ENCODE peak calls at places on chromosomes 7 and 10, in five cellular contexts. R is AG10803, J is cardiac fibroblast, H is foreskin fibroblast, Q is AG09309. A is an unnamed sample.

GRCh38 chr7:150735596-150736358 is 1.4 kb upstream of the GIMAP5 start:
- DNase-seq in R (no peak), J (no peak), H (no peak), Q (no peak), A (no peak)

GRCh38 chr7:7183061-7183832 is 903 bp downstream of the C1GALT1 start:
- DNase-seq in R (peak), J (peak), H (peak), Q (no peak), A (no peak)

GRCh38 chr10:44827431-44828006 is 83.6 kb upstream of the TMEM72 start:
- DNase-seq in R (no peak), J (peak), H (no peak), Q (no peak), A (no peak)

GRCh38 chr10:21926949-21927348 is 76.6 kb downstream of the DNAJC1 start:
- DNase-seq in R (peak), J (peak), H (peak), Q (peak), A (peak)

GRCh38 chr7:47008461-47008860 is 573.5 kb downstream of the TNS3 start:
- DNase-seq in R (peak), J (peak), H (peak), Q (no peak), A (no peak)

GRCh38 chr7:130994378-130995115 is 260.5 kb upstream of the KLF14 start:
- DNase-seq in R (no peak), J (no peak), H (no peak), Q (no peak), A (no peak)

GRCh38 chr7:135670179-135670578 is 7.9 kb downstream of the STMP1 start:
- DNase-seq in R (peak), J (peak), H (peak), Q (no peak), A (no peak)

GRCh38 chr7:130957140-130957513 is 223.1 kb upstream of the KLF14 start:
- DNase-seq in R (no peak), J (no peak), H (no peak), Q (no peak), A (no peak)

GRCh38 chr10:123958221-123958620 is 66.6 kb upstream of the CPXM2 start:
- DNase-seq in R (no peak), J (no peak), H (no peak), Q (no peak), A (no peak)

GRCh38 chr10:75782463-75783248 is 351.2 kb downstream of the LRMDA start:
- DNase-seq in R (no peak), J (peak), H (peak), Q (no peak), A (no peak)

GRCh38 chr10:126127630-126128029 is 231.3 kb downstream of the FANK1 start:
- DNase-seq in R (no peak), J (no peak), H (no peak), Q (no peak), A (no peak)

GRCh38 chr7:47371733-47372368 is 210.1 kb downstream of the TNS3 start:
- DNase-seq in R (no peak), J (peak), H (peak), Q (no peak), A (no peak)

GRCh38 chr7:154744226-154744860 is 258.6 kb downstream of the PAXIP1 start:
- DNase-seq in R (no peak), J (peak), H (no peak), Q (no peak), A (no peak)

GRCh38 chr7:365593-365992 is 75.6 kb downstream of the FOXL3 start:
- DNase-seq in R (no peak), J (no peak), H (no peak), Q (no peak), A (no peak)

GRCh38 chr7:76122516-76123239 is 74.8 kb downstream of the MDH2 start:
- DNase-seq in R (no peak), J (peak), H (no peak), Q (no peak), A (no peak)

GRCh38 chr10:82267014-82267413 is 392.0 kb downstream of the NRG3 start:
- DNase-seq in R (no peak), J (peak), H (peak), Q (no peak), A (no peak)

GRCh38 chr7:132187391-132187790 is 388.9 kb downstream of the PLXNA4 start:
- DNase-seq in R (no peak), J (no peak), H (no peak), Q (no peak), A (no peak)

GRCh38 chr7:66679633-66679980 is 50.9 kb downstream of the KCTD7 start:
- DNase-seq in R (no peak), J (no peak), H (no peak), Q (no peak), A (no peak)

GRCh38 chr10:80529604-80530003 is 8.1 kb upstream of the SH2D4B start:
- DNase-seq in R (no peak), J (no peak), H (no peak), Q (no peak), A (no peak)

GRCh38 chr7:40058636-40059035 is 75.8 kb downstream of the MPLKIP start:
- DNase-seq in R (peak), J (peak), H (no peak), Q (no peak), A (no peak)

GRCh38 chr10:85039311-85039710 is 710.9 kb downstream of the CCSER2 start:
- DNase-seq in R (no peak), J (no peak), H (no peak), Q (no peak), A (no peak)

GRCh38 chr7:19405546-19405945 is 260.3 kb upstream of the FERD3L start:
- DNase-seq in R (peak), J (peak), H (peak), Q (peak), A (no peak)

GRCh38 chr10:84818956-84819355 is 490.6 kb downstream of the CCSER2 start:
- DNase-seq in R (no peak), J (no peak), H (no peak), Q (no peak), A (no peak)

GRCh38 chr10:4354382-4354812 is 471.6 kb upstream of the AKR1E2 start:
- DNase-seq in R (peak), J (peak), H (peak), Q (peak), A (no peak)

GRCh38 chr10:60260321-60260720 is 129.4 kb downstream of the ANK3 start:
- DNase-seq in R (no peak), J (no peak), H (no peak), Q (no peak), A (no peak)

GRCh38 chr10:5490698-5491464 is 8.5 kb downstream of the CALML5 start:
- DNase-seq in R (no peak), J (no peak), H (no peak), Q (no peak), A (no peak)

GRCh38 chr10:102322914-102323313 is 72.6 kb upstream of the NFKB2 start:
- DNase-seq in R (peak), J (peak), H (no peak), Q (no peak), A (no peak)

GRCh38 chr7:102472126-102473041 is 6.3 kb downstream of the POLR2J start:
- DNase-seq in R (no peak), J (no peak), H (peak), Q (no peak), A (no peak)

GRCh38 chr7:128409435-128410091 is at the start of gene IMPDH1:
- DNase-seq in R (peak), J (peak), H (peak), Q (no peak), A (peak)

GRCh38 chr7:131620673-131621609 is 64.5 kb upstream of the PODXL start:
- DNase-seq in R (peak), J (no peak), H (no peak), Q (no peak), A (no peak)

GRCh38 chr10:104337527-104337984 is 709 bp downstream of the ITPRIP start:
- DNase-seq in R (peak), J (peak), H (peak), Q (no peak), A (no peak)

GRCh38 chr10:104336829-104337526 is 1.3 kb downstream of the ITPRIP start:
- DNase-seq in R (peak), J (peak), H (peak), Q (peak), A (no peak)

GRCh38 chr10:104339469-104340098 is 1.3 kb upstream of the ITPRIP start:
- DNase-seq in R (peak), J (peak), H (peak), Q (no peak), A (no peak)

GRCh38 chr10:104340099-104340594 is 1.9 kb upstream of the ITPRIP start:
- DNase-seq in R (no peak), J (no peak), H (no peak), Q (no peak), A (no peak)

GRCh38 chr10:104337985-104338735 is at the start of gene ITPRIP:
- DNase-seq in R (peak), J (peak), H (peak), Q (peak), A (no peak)
- TF ChIP-seq CTCF in R (peak), J (no peak), H (no peak), Q (peak), A (peak)

DNA sequence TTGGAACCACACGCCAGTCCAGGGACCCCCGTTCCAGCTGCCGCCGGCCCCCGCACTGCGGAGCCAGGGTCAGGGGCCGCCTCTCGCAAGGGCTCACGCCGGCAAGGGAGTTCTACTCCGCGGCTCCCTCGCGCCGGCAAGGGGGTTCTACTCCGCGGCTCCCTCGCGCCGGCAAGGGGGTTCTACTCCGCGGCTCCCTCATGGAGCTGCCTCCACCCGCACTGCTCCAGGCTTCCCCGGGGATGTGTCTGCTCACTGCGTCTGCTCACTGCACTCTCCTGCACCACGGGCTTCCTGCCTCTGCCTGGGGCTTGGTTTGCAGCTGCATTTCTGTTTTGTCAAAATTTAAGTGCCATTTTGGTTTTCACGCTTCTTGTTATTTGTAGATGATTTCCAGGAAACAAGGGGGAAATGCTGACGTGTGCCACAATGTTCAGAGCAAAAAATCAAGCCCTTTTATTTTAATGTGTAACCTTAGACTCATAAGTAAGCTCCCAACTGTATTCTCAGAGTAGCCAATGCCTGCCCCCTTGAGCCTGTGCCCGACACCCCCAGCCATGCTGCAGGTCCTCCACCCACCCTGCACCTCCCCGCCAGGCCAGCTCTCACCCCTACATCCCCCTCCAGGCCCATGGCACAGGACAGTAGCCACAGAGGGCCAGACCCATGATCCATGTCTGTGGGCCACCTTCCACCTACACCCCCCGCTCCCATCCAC is 246.2 kb downstream of the MAD1L1 start:
- DNase-seq in R (no peak), J (no peak), H (no peak), Q (no peak), A (no peak)
- TF ChIP-seq CTCF in R (no peak), J (no peak), H (no peak), Q (no peak), A (no peak)

GRCh38 chr10:69069090-69070042 is 18.5 kb upstream of the SRGN start:
- DNase-seq in R (peak), J (no peak), H (peak), Q (no peak), A (no peak)

GRCh38 chr10:69068549-69068948 is 19.4 kb upstream of the SRGN start:
- DNase-seq in R (peak), J (no peak), H (no peak), Q (no peak), A (no peak)

GRCh38 chr10:69065406-69066361 is 22.2 kb upstream of the SRGN start:
- DNase-seq in R (peak), J (peak), H (peak), Q (no peak), A (no peak)

GRCh38 chr10:69064762-69065328 is 23.1 kb upstream of the SRGN start:
- DNase-seq in R (no peak), J (no peak), H (no peak), Q (no peak), A (no peak)

DNA sequence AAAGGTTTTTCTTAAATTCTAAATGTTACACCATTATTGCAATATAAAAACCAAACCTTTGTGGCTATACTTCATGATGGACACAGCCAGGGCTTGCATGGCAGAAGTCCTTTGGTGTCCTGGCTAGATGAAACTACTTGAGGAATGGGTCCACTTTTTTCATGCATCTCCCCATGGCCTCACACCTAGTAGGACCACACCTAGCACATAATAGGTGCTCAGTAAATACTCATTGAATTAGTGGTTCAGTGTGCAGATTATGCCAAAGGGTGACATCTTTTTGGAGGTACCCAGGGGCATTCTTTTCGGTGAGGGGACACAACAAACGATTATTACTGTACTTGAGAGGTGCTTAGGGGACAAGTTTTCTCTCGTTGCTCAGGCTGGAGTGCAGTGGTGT is 20.7 kb upstream of the SRGN start:
- DNase-seq in R (no peak), J (no peak), H (no peak), Q (no peak), A (no peak)
- TF ChIP-seq CTCF in R (no peak), J (no peak), H (no peak), Q (no peak), A (no peak)

DNA sequence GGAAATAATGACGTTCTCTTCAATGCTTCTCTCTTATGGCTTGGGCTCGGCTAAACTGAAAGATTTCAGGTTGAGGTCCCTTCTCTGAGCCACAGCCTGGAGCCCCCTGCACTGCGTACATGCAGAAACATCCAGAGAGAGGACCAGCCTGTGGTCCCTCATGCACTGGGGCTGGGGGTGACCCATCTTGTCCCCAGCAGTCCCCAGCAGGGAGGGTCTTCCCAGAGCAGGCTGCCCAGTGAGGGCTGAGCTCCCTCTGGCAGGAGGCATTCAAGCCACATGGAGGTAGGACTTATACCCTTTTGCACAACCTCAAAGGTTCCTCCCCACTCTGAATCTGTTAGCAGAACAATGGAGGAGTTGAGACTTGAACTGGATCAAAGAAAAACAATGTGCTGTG is 7.4 kb downstream of the GDF10 start:
- DNase-seq in R (no peak), J (no peak), H (no peak), Q (no peak), A (no peak)
- TF ChIP-seq CTCF in R (no peak), J (no peak), H (no peak), Q (no peak), A (no peak)

GRCh38 chr10:51892965-51893658 is 193.7 kb upstream of the CSTF2T start:
- DNase-seq in R (no peak), J (peak), H (peak), Q (no peak), A (no peak)
- TF ChIP-seq CTCF in R (peak), J (peak), H (peak), Q (peak), A (no peak)

DNA sequence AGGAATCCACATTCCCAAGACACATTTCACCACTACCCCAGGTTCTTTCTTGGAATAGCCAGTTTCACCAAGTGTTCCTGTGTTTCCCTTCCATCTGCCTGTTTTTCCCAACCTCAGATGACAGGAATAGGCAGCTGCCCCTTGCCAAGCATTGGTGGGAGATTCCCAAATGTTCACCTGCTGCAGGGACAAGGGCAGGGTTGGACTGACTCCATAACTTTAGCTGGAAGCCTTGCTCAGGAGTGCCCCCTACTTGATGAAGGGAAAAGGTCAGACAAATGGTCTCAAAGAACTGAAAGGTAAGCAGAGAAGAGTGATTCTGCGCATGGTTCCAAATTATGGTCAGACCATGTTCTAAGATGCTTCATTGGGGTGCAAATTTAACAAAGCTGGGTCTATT is 45.1 kb upstream of the LYZL1 start:
- DNase-seq in R (no peak), J (peak), H (peak), Q (no peak), A (no peak)
- TF ChIP-seq CTCF in R (peak), J (peak), H (peak), Q (peak), A (peak)

GRCh38 chr10:69802424-69803161 is 887 bp downstream of the COL13A1 start:
- DNase-seq in R (peak), J (peak), H (peak), Q (no peak), A (no peak)
- TF ChIP-seq CTCF in R (no peak), J (peak), H (peak), Q (no peak), A (peak)

A was measured in AG04450.